ENCODE peak calls at places on chromosomes 1 and 21, in five cellular contexts. R is IMR-90, B is neuronal stem cell, H is mesendoderm, Y is mesenchymal stem cell. S is an unnamed sample.

GRCh38 chr21:19999369-20000272 is 998.6 kb upstream of the NCAM2 start:
- DNase-seq in R (no peak), B (no peak), H (no peak), Y (peak; percentile 68), S (no peak)

GRCh38 chr1:113399063-113399583 is 8.8 kb downstream of the MAGI3 start:
- DNase-seq in R (no peak), B (no peak), H (no peak), Y (no peak), S (no peak)

GRCh38 chr21:20971296-20971921 is 26.8 kb upstream of the NCAM2 start:
- DNase-seq in R (peak; percentile 60), B (peak; percentile 23), H (peak; percentile 63), Y (peak; percentile 46), S (peak; percentile 22)

GRCh38 chr1:204711103-204711946 is 25.8 kb upstream of the LRRN2 start:
- DNase-seq in R (no peak), B (no peak), H (peak; percentile 82), Y (no peak), S (no peak)

GRCh38 chr1:226002667-226003501 is 3.7 kb upstream of the SDE2 start:
- DNase-seq in R (peak; percentile 6), B (peak; percentile 62), H (peak; percentile 97), Y (peak; percentile 21), S (peak; percentile 40)

GRCh38 chr1:41510531-41511238 is 26.2 kb upstream of the EDN2 start:
- DNase-seq in R (no peak), B (no peak), H (no peak), Y (no peak), S (no peak)

GRCh38 chr1:64242895-64243756 is 39.7 kb downstream of the UBE2U start:
- DNase-seq in R (peak; percentile 58), B (no peak), H (peak; percentile 39), Y (peak; percentile 55), S (no peak)

GRCh38 chr1:170660874-170661645 is 2.9 kb upstream of the PRRX1 start:
- DNase-seq in R (peak; percentile 33), B (no peak), H (peak; percentile 4), Y (peak; percentile 32), S (no peak)

GRCh38 chr1:177922209-177922608 is 47.6 kb downstream of the SEC16B start:
- DNase-seq in R (no peak), B (no peak), H (no peak), Y (no peak), S (no peak)

GRCh38 chr1:151553659-151554058 is 13.6 kb downstream of the TUFT1 start:
- DNase-seq in R (peak; percentile 75), B (no peak), H (no peak), Y (peak; percentile 32), S (no peak)

GRCh38 chr21:42172596-42173483 is 46.1 kb upstream of the ABCG1 start:
- DNase-seq in R (no peak), B (no peak), H (no peak), Y (no peak), S (no peak)

GRCh38 chr21:14520535-14520934 is 25.6 kb downstream of the SAMSN1 start:
- DNase-seq in R (no peak), B (no peak), H (no peak), Y (no peak), S (no peak)

DNA sequence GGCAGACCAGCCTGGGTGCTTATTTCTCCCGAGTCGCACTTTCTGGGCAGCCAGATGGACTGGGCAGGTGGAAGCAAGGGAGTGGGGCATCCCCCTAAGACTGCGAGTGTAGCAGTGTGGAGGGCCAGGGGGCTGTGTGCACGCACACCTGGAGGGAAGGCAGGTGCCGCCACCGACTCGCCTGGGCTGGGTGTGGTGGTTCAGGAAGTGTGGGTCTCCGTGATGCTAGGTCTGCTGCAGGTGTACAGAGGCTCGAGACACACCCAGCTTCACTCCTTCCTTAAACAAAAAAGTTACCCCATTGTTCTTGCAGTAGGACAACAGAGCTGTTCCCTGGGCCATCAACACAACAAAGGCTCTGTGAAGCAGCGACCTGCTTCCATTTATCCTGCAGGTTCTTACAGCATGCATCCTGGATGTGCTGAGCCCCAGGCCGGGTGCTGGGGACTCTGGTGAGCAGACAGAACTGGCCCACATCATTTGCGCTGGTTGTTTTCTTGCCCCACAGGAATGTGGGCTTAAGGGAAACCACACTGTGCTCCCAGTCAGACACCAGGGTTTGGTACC is 100.4 kb upstream of the TMEM51 start:
- DNase-seq in R (no peak), B (no peak), H (no peak), Y (no peak), S (no peak)
- H2BK5ac ChIP-seq in R (no peak overlapping the region), B (no peak overlapping the region), H (no peak overlapping the region), Y (no peak overlapping the region), S (no peak overlapping the region)

DNA sequence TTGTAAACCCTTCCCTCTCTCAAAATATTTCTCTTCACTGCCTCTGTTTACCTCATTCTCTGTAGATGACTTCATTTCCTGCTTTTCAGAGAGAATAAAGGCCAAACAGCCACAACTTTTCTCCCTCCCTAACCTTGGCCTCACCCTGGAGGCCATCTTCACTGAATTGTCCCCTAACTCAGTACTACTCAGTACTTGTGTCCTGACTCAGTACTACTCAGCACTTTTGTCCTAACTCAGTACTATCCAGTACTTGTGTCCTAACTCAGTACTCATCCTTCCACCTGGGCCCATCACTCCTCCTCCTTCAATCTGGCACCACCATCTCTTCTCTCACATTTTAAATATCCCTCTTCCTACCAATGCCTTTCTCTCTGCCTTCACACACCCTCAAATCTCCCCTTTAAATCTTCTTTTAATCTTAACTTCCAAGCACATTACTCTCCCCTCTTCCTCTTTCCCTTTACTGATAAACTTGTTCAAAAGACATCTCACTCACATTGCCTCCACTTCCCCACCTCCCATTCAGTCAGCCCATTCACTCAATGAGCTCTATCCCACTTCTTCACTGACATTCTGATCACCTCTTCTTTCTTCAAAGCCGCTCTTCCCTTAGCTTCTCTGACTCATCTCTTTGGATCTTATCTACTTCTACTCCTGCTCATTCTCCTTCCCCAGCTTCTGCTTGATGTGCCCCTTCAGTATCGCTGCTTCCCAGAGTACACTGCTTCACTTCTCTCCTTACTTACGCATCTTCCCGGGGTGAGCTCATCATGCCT is 121.4 kb downstream of the RNF220 start:
- DNase-seq in R (no peak), B (no peak), H (peak; percentile 73), Y (no peak), S (no peak)
- H2BK5ac ChIP-seq in R (no peak overlapping the region), B (no peak overlapping the region), H (no peak overlapping the region), Y (no peak overlapping the region), S (no peak overlapping the region)

GRCh38 chr1:223074901-223075300 is 68.1 kb downstream of the TLR5 start:
- DNase-seq in R (no peak), B (no peak), H (no peak), Y (no peak), S (no peak)
- H2BK5ac ChIP-seq in R (no peak overlapping the region), B (no peak overlapping the region), H (peak overlapping the region; percentile 44), Y (no peak overlapping the region), S (no peak overlapping the region)

GRCh38 chr1:192159034-192159433 is 772 bp downstream of the RGS18 start:
- DNase-seq in R (no peak), B (no peak), H (no peak), Y (no peak), S (no peak)
- H2BK5ac ChIP-seq in R (peak overlapping the region; percentile 90), B (no peak overlapping the region), H (no peak overlapping the region), Y (no peak overlapping the region), S (no peak overlapping the region)